ENCODE peak calls at places on chromosomes 11 and 22, in seven cellular contexts. One of them, this sample, is unnamed. For H3K4me1, the result is how much of the 10 kb centered on the place peaks cover.

GRCh38 chr22:31451709-31452571 is 37.7 kb downstream of the EIF4ENIF1 start:
- DNase-seq in mesendoderm: peak
- DNase-seq in pancreas: no peak
- DNase-seq in right cardiac atrium: no peak
- DNase-seq in astrocyte: peak
- DNase-seq in aorta: no peak
- DNase-seq in upper lobe of right lung: no peak
- DNase-seq in this sample: no peak

GRCh38 chr11:72471005-72471898 is 36.9 kb upstream of the CLPB start:
- DNase-seq in upper lobe of right lung: peak
- DNase-seq in right cardiac atrium: peak
- DNase-seq in aorta: peak
- DNase-seq in mesendoderm: peak
- DNase-seq in pancreas: peak
- DNase-seq in astrocyte: peak
- DNase-seq in this sample: peak

GRCh38 chr22:27399161-27399560 is 402.4 kb downstream of the MN1 start:
- DNase-seq in aorta: no peak
- DNase-seq in astrocyte: no peak
- DNase-seq in upper lobe of right lung: no peak
- DNase-seq in right cardiac atrium: peak
- DNase-seq in pancreas: no peak
- DNase-seq in mesendoderm: no peak
- DNase-seq in this sample: no peak

GRCh38 chr11:60947666-60948065 is 4.3 kb downstream of the SLC15A3 start:
- DNase-seq in upper lobe of right lung: no peak
- DNase-seq in right cardiac atrium: no peak
- DNase-seq in mesendoderm: no peak
- DNase-seq in astrocyte: no peak
- DNase-seq in pancreas: no peak
- DNase-seq in aorta: peak
- DNase-seq in this sample: no peak

GRCh38 chr11:31799036-31799793 is 11.9 kb downstream of the PAX6 start:
- DNase-seq in pancreas: no peak
- DNase-seq in right cardiac atrium: no peak
- DNase-seq in upper lobe of right lung: no peak
- DNase-seq in aorta: no peak
- DNase-seq in astrocyte: no peak
- DNase-seq in mesendoderm: peak
- DNase-seq in this sample: no peak

GRCh38 chr11:118230088-118230487 is 5.3 kb upstream of the JAML start:
- DNase-seq in aorta: no peak
- DNase-seq in astrocyte: no peak
- DNase-seq in right cardiac atrium: no peak
- DNase-seq in pancreas: no peak
- DNase-seq in mesendoderm: no peak
- DNase-seq in upper lobe of right lung: no peak
- DNase-seq in this sample: peak

GRCh38 chr11:11407065-11407737 is 54.2 kb upstream of the CSNK2A3 start:
- DNase-seq in aorta: no peak
- DNase-seq in right cardiac atrium: peak
- DNase-seq in upper lobe of right lung: no peak
- DNase-seq in astrocyte: no peak
- DNase-seq in mesendoderm: no peak
- DNase-seq in pancreas: no peak
- DNase-seq in this sample: no peak

GRCh38 chr11:11502303-11502828 is 119.4 kb downstream of the GALNT18 start:
- DNase-seq in pancreas: no peak
- DNase-seq in astrocyte: no peak
- DNase-seq in mesendoderm: no peak
- DNase-seq in right cardiac atrium: no peak
- DNase-seq in aorta: no peak
- DNase-seq in upper lobe of right lung: no peak
- DNase-seq in this sample: no peak

GRCh38 chr11:68498313-68498712 is 37.8 kb downstream of the PPP6R3 start:
- DNase-seq in right cardiac atrium: peak
- DNase-seq in mesendoderm: no peak
- DNase-seq in astrocyte: no peak
- DNase-seq in aorta: no peak
- DNase-seq in upper lobe of right lung: no peak
- DNase-seq in pancreas: no peak
- DNase-seq in this sample: no peak

GRCh38 chr11:15175780-15176179 is 61.1 kb downstream of the INSC start:
- DNase-seq in right cardiac atrium: no peak
- DNase-seq in mesendoderm: no peak
- DNase-seq in upper lobe of right lung: no peak
- DNase-seq in pancreas: peak
- DNase-seq in aorta: no peak
- DNase-seq in astrocyte: no peak
- DNase-seq in this sample: no peak

GRCh38 chr11:84909740-84910139 is 717.4 kb downstream of the DLG2 start:
- DNase-seq in mesendoderm: peak
- DNase-seq in aorta: no peak
- DNase-seq in astrocyte: no peak
- DNase-seq in right cardiac atrium: no peak
- DNase-seq in upper lobe of right lung: no peak
- DNase-seq in pancreas: no peak
- DNase-seq in this sample: no peak

GRCh38 chr11:57421066-57421465 is 5.9 kb downstream of the SLC43A3 start:
- DNase-seq in upper lobe of right lung: no peak
- DNase-seq in astrocyte: no peak
- DNase-seq in mesendoderm: no peak
- DNase-seq in aorta: no peak
- DNase-seq in pancreas: no peak
- DNase-seq in right cardiac atrium: no peak
- DNase-seq in this sample: no peak

GRCh38 chr11:19633276-19633675 is 79.4 kb upstream of the NAV2 start:
- DNase-seq in mesendoderm: no peak
- DNase-seq in pancreas: peak
- DNase-seq in aorta: peak
- DNase-seq in right cardiac atrium: peak
- DNase-seq in upper lobe of right lung: peak
- DNase-seq in astrocyte: no peak
- DNase-seq in this sample: no peak

GRCh38 chr22:42805998-42806481 is 51.0 kb downstream of the ARFGAP3 start:
- DNase-seq in pancreas: peak
- DNase-seq in aorta: no peak
- DNase-seq in mesendoderm: no peak
- DNase-seq in right cardiac atrium: no peak
- DNase-seq in upper lobe of right lung: no peak
- DNase-seq in astrocyte: no peak
- DNase-seq in this sample: no peak

DNA sequence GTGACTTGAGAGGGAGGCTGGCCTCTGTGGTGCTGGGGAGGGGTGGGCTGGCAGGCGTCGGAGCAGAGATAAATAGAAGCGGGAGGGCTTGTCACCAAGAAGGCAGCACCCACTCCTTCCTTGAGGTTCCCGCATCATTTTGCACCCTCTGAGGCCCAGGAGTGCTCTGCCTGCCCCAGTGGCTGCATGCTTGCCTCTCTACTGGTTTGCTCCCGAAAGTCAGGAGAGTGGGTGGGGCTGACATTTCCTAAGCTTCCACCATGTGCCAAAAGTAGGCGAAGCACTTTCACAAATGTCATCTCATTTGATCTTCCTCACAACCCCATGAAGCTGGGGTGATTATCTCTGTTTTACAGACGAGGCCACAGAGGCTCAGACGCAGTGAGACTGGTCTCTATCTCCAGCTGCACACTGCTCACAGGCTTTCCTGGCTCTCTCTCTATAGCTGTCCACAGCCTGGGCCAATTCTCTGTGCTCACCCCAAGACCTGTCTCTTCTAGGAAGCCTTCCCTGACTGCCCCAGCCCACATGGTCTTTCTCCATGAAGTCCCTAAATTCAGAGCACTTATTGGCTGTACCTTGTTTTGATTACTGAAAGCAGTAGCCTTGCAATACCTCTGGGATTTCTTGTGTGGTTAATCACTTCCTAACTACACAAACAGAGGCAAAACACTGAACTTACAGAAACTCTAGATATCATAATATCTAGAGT is 2.6 kb upstream of the UCP3 start:
- DNase-seq in upper lobe of right lung: no peak
- DNase-seq in aorta: no peak
- DNase-seq in astrocyte: no peak
- DNase-seq in mesendoderm: no peak
- DNase-seq in right cardiac atrium: no peak
- DNase-seq in pancreas: no peak
- DNase-seq in this sample: no peak
- H3K4me1 ChIP-seq in upper lobe of right lung: under half
- H3K4me1 ChIP-seq in aorta: under half
- H3K4me1 ChIP-seq in astrocyte: under half
- H3K4me1 ChIP-seq in mesendoderm: under half
- H3K4me1 ChIP-seq in right cardiac atrium: under half
- H3K4me1 ChIP-seq in pancreas: under half
- H3K4me1 ChIP-seq in this sample: half or more

DNA sequence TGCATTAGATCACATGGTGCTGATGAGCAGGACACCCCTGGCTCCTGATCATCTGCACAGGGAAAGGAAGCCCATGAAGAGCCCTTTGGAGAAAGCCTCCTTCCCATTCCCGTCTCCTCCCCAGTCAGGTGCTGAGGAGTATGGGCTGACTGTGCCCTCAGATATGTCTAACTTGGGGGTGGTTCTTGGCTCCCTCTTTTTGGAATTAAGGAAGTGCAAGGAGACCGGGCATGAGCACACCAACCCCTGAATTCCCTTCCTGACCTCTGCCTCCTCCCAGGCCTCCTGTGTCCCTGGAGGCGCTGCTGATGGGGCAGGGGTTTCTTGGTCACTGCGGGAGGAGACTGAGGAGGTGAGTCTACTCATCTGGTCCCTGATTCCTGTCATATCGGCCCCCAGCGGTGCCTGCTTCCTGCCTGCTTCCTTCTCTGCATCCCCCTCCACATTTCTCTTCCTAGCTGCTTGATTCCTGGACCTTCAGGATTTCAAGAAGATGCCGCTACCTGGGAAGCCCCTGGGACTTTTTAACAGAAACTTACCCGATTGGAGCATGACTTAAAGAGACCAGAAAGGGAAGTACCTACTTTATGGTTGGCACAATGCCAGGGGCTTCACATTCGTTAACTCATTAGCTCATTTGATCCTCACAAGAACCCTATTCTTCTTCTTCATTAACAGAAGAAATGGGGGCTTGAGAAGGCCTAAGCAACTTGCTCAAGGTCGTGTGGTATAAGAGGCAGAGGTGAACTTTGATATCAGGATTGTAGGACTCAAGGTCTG is 22.5 kb upstream of the NECTIN1 start:
- DNase-seq in mesendoderm: no peak
- DNase-seq in upper lobe of right lung: peak
- DNase-seq in right cardiac atrium: no peak
- DNase-seq in aorta: no peak
- DNase-seq in astrocyte: no peak
- DNase-seq in pancreas: no peak
- DNase-seq in this sample: no peak
- H3K4me3 ChIP-seq in mesendoderm: no peak
- H3K4me3 ChIP-seq in upper lobe of right lung: no peak
- H3K4me3 ChIP-seq in right cardiac atrium: no peak
- H3K4me3 ChIP-seq in aorta: no peak
- H3K4me3 ChIP-seq in astrocyte: no peak
- H3K4me3 ChIP-seq in pancreas: no peak
- H3K4me3 ChIP-seq in this sample: no peak

DNA sequence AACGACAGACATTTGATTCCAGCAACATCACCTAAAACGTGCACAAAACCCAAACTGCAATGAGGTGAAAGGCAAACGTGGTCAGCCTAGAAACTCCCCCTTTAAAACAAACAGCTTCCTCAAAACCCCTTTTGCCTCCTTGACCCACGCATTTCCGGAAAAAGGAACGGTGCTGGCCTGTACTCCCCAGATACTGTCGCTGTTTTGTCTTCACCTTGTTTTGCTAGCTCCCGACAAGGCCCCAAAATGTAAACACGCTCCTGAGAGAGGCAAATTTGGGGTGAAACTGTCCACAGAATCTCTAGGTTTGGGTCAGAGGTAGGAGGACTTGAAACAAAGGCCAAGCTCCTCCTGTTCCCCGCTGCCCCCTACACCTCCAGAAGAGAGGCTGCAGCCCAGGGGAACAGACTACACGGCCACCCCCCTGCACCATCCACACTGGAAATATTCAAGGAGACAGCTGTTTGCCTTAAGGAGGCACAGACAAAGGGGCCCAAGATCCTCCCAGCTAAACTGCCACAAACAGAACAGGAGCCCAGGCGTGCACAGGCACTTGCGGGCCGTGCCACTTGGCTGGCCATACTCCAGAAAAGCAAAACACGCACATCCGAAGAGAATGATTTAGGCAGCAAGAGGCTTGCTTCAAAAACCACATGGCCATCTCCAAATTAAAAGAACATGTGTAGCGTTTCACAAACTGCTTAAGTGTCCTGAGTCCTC is 160.6 kb upstream of the GRK3 start:
- DNase-seq in aorta: no peak
- DNase-seq in right cardiac atrium: no peak
- DNase-seq in astrocyte: peak
- DNase-seq in upper lobe of right lung: no peak
- DNase-seq in mesendoderm: peak
- DNase-seq in pancreas: no peak
- DNase-seq in this sample: no peak
- H3K4me1 ChIP-seq in aorta: under half
- H3K4me1 ChIP-seq in right cardiac atrium: under half
- H3K4me1 ChIP-seq in astrocyte: under half
- H3K4me1 ChIP-seq in upper lobe of right lung: under half
- H3K4me1 ChIP-seq in mesendoderm: under half
- H3K4me1 ChIP-seq in pancreas: under half
- H3K4me1 ChIP-seq in this sample: under half

DNA sequence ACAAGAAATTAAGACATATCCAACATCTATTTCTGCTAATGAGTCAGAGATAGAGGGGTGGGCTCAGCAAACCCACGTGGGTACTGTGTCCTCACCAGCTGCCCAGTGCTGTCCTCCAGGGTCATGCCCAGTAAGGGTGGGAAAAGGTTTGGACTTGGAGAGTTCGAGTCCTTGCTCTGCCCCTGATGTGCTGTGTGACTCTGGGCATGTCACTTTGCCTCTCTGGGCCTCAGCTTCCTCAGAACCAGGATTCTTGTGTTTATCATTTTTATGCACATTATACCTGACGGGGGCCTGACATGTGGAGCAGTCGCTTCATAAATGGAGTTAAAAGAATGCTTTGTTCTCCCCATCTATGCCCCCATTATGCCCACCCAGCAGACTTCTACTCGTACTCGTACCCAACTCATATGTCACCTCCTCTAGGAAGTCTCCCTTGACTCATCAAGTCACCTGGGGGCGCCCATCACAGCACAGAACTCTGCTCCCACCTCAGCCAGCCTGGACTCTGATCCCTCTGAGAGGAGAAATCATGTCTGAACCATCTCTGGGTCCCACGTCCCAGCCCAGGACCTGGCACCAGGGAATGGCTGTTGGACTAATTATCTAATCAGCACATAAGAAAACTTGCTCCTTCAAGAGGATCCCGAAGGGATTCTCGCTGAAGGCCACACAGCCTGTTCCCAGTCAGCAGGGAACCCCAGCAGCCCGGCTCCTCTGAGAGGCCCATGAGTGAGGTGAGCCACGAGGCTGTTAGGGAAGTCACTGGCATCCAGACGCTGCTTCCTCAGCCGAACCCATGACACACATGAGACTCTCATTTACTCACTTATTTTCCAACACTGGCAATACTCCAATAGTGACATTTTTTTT is 38.7 kb upstream of the TSKU start:
- DNase-seq in right cardiac atrium: no peak
- DNase-seq in aorta: peak
- DNase-seq in pancreas: no peak
- DNase-seq in mesendoderm: no peak
- DNase-seq in upper lobe of right lung: peak
- DNase-seq in astrocyte: no peak
- DNase-seq in this sample: no peak
- H3K4me3 ChIP-seq in right cardiac atrium: no peak
- H3K4me3 ChIP-seq in aorta: no peak
- H3K4me3 ChIP-seq in pancreas: no peak
- H3K4me3 ChIP-seq in mesendoderm: no peak
- H3K4me3 ChIP-seq in upper lobe of right lung: no peak
- H3K4me3 ChIP-seq in astrocyte: no peak
- H3K4me3 ChIP-seq in this sample: no peak

This sample was measured in CD8-positive, alpha-beta memory T cell.